ENCODE peak calls at places on chromosomes 4 and X, in seven cellular contexts. One of them, this sample, is unnamed.

GRCh38 chr4:8642651-8643321 is 50.2 kb downstream of the CPZ start:
- DNase-seq in A673: no peak
- DNase-seq in psoas muscle: no peak
- DNase-seq in aorta: peak; percentile 20
- DNase-seq in endodermal cell: no peak
- DNase-seq in HCT116: no peak
- DNase-seq in mesenchymal stem cell: no peak
- DNase-seq in this sample: no peak

GRCh38 chr4:970854-971520 is 2.4 kb downstream of the DGKQ start:
- DNase-seq in HCT116: no peak
- DNase-seq in psoas muscle: no peak
- DNase-seq in mesenchymal stem cell: no peak
- DNase-seq in endodermal cell: no peak
- DNase-seq in A673: no peak
- DNase-seq in aorta: no peak
- DNase-seq in this sample: no peak

GRCh38 chr4:25320374-25321172 is 8.0 kb downstream of the ZCCHC4 start:
- DNase-seq in endodermal cell: no peak
- DNase-seq in A673: peak; percentile 22
- DNase-seq in psoas muscle: no peak
- DNase-seq in mesenchymal stem cell: peak; percentile 78
- DNase-seq in aorta: no peak
- DNase-seq in HCT116: no peak
- DNase-seq in this sample: no peak

GRCh38 chr4:165079476-165079875 is 25.8 kb downstream of the TRIM75 start:
- DNase-seq in psoas muscle: peak; percentile 78
- DNase-seq in aorta: no peak
- DNase-seq in A673: no peak
- DNase-seq in endodermal cell: peak; percentile 26
- DNase-seq in mesenchymal stem cell: no peak
- DNase-seq in HCT116: no peak
- DNase-seq in this sample: no peak

GRCh38 chr4:153466637-153467153 is 535 bp downstream of the TMEM131L start:
- DNase-seq in A673: no peak
- DNase-seq in mesenchymal stem cell: no peak
- DNase-seq in psoas muscle: peak; percentile 54
- DNase-seq in endodermal cell: peak; percentile 68
- DNase-seq in HCT116: no peak
- DNase-seq in aorta: no peak
- DNase-seq in this sample: peak; percentile 26

GRCh38 chr4:7124643-7125442 is 57.0 kb upstream of the GRPEL1 start:
- DNase-seq in psoas muscle: peak; percentile 70
- DNase-seq in endodermal cell: peak; percentile 70
- DNase-seq in aorta: peak; percentile 86
- DNase-seq in HCT116: no peak
- DNase-seq in A673: no peak
- DNase-seq in mesenchymal stem cell: peak; percentile 81
- DNase-seq in this sample: no peak

GRCh38 chr4:924107-925096 is 7.7 kb downstream of the GAK start:
- DNase-seq in mesenchymal stem cell: peak; percentile 76
- DNase-seq in endodermal cell: peak; percentile 60
- DNase-seq in A673: no peak
- DNase-seq in aorta: peak; percentile 59
- DNase-seq in psoas muscle: no peak
- DNase-seq in HCT116: no peak
- DNase-seq in this sample: peak; percentile 22

GRCh38 chrX:118603981-118604380 is 108.4 kb downstream of the DOCK11 start:
- DNase-seq in A673: peak; percentile 79
- DNase-seq in endodermal cell: peak; percentile 79
- DNase-seq in aorta: no peak
- DNase-seq in mesenchymal stem cell: peak; percentile 68
- DNase-seq in HCT116: peak; percentile 46
- DNase-seq in psoas muscle: no peak
- DNase-seq in this sample: no peak

GRCh38 chr4:176339936-176340761 is 20.4 kb downstream of the SPCS3 start:
- DNase-seq in mesenchymal stem cell: no peak
- DNase-seq in endodermal cell: peak; percentile 56
- DNase-seq in HCT116: no peak
- DNase-seq in aorta: no peak
- DNase-seq in A673: no peak
- DNase-seq in psoas muscle: no peak
- DNase-seq in this sample: no peak

GRCh38 chr4:107838138-107838618 is 13.4 kb downstream of the SGMS2 start:
- DNase-seq in HCT116: no peak
- DNase-seq in A673: no peak
- DNase-seq in mesenchymal stem cell: no peak
- DNase-seq in endodermal cell: no peak
- DNase-seq in psoas muscle: no peak
- DNase-seq in aorta: no peak
- DNase-seq in this sample: no peak

GRCh38 chrX:44020693-44021092 is 47.5 kb upstream of the NDP start:
- DNase-seq in A673: no peak
- DNase-seq in aorta: no peak
- DNase-seq in mesenchymal stem cell: peak; percentile 36
- DNase-seq in HCT116: no peak
- DNase-seq in endodermal cell: no peak
- DNase-seq in psoas muscle: no peak
- DNase-seq in this sample: no peak

GRCh38 chr4:125744891-125745364 is 430.2 kb downstream of the FAT4 start:
- DNase-seq in A673: no peak
- DNase-seq in aorta: peak; percentile 71
- DNase-seq in endodermal cell: no peak
- DNase-seq in HCT116: no peak
- DNase-seq in psoas muscle: peak; percentile 47
- DNase-seq in mesenchymal stem cell: no peak
- DNase-seq in this sample: no peak

GRCh38 chr4:40736910-40737309 is 12.8 kb upstream of the NSUN7 start:
- DNase-seq in endodermal cell: no peak
- DNase-seq in A673: peak; percentile 53
- DNase-seq in psoas muscle: no peak
- DNase-seq in aorta: no peak
- DNase-seq in HCT116: peak; percentile 31
- DNase-seq in mesenchymal stem cell: peak; percentile 47
- DNase-seq in this sample: no peak

GRCh38 chr4:38461342-38461741 is 202.7 kb upstream of the KLF3 start:
- DNase-seq in endodermal cell: no peak
- DNase-seq in HCT116: no peak
- DNase-seq in mesenchymal stem cell: no peak
- DNase-seq in aorta: no peak
- DNase-seq in psoas muscle: no peak
- DNase-seq in A673: no peak
- DNase-seq in this sample: no peak

GRCh38 chr4:78645853-78646757 is 94.5 kb downstream of the ANXA3 start:
- DNase-seq in endodermal cell: no peak
- DNase-seq in mesenchymal stem cell: peak; percentile 94
- DNase-seq in psoas muscle: peak; percentile 82
- DNase-seq in aorta: peak; percentile 76
- DNase-seq in A673: peak; percentile 66
- DNase-seq in HCT116: no peak
- DNase-seq in this sample: no peak

GRCh38 chrX:68186552-68187262 is 246.6 kb downstream of the OPHN1 start:
- DNase-seq in A673: no peak
- DNase-seq in aorta: no peak
- DNase-seq in endodermal cell: no peak
- DNase-seq in HCT116: no peak
- DNase-seq in mesenchymal stem cell: peak; percentile 13
- DNase-seq in psoas muscle: no peak
- DNase-seq in this sample: no peak

GRCh38 chr4:113050361-113050760 is 908 bp downstream of the ANK2 start:
- DNase-seq in endodermal cell: no peak
- DNase-seq in aorta: no peak
- DNase-seq in mesenchymal stem cell: no peak
- DNase-seq in A673: no peak
- DNase-seq in HCT116: no peak
- DNase-seq in psoas muscle: no peak
- DNase-seq in this sample: no peak

GRCh38 chrX:49001521-49002090 is 458 bp downstream of the GRIPAP1 start:
- DNase-seq in psoas muscle: no peak
- DNase-seq in endodermal cell: peak; percentile 72
- DNase-seq in mesenchymal stem cell: peak; percentile 57
- DNase-seq in A673: peak; percentile 62
- DNase-seq in aorta: peak; percentile 67
- DNase-seq in HCT116: peak; percentile 7
- DNase-seq in this sample: peak; percentile 39

GRCh38 chr4:139324620-139325019 is 22.3 kb upstream of the NDUFC1 start:
- DNase-seq in A673: no peak
- DNase-seq in mesenchymal stem cell: no peak
- DNase-seq in aorta: peak; percentile 35
- DNase-seq in HCT116: no peak
- DNase-seq in psoas muscle: no peak
- DNase-seq in endodermal cell: no peak
- DNase-seq in this sample: no peak

GRCh38 chr4:54909964-54910363 is 215.4 kb downstream of the KDR start:
- DNase-seq in mesenchymal stem cell: no peak
- DNase-seq in HCT116: no peak
- DNase-seq in A673: peak; percentile 80
- DNase-seq in endodermal cell: no peak
- DNase-seq in aorta: no peak
- DNase-seq in psoas muscle: no peak
- DNase-seq in this sample: no peak

GRCh38 chr4:102554482-102554881 is 53.3 kb downstream of the NFKB1 start:
- DNase-seq in A673: no peak
- DNase-seq in psoas muscle: peak; percentile 87
- DNase-seq in mesenchymal stem cell: peak; percentile 71
- DNase-seq in aorta: peak; percentile 66
- DNase-seq in endodermal cell: peak; percentile 55
- DNase-seq in HCT116: no peak
- DNase-seq in this sample: no peak

GRCh38 chrX:97224148-97224547 is 340.4 kb downstream of the RPA4 start:
- DNase-seq in psoas muscle: no peak
- DNase-seq in aorta: no peak
- DNase-seq in A673: no peak
- DNase-seq in endodermal cell: no peak
- DNase-seq in HCT116: no peak
- DNase-seq in mesenchymal stem cell: no peak
- DNase-seq in this sample: no peak

GRCh38 chrX:153925739-153926593 is at the start of gene ARHGAP4:
- DNase-seq in A673: no peak
- DNase-seq in aorta: no peak
- DNase-seq in psoas muscle: no peak
- DNase-seq in endodermal cell: no peak
- DNase-seq in mesenchymal stem cell: no peak
- DNase-seq in HCT116: peak; percentile 37
- DNase-seq in this sample: no peak

GRCh38 chr4:2596153-2596552 is 59.7 kb downstream of the FAM193A start:
- DNase-seq in mesenchymal stem cell: no peak
- DNase-seq in psoas muscle: no peak
- DNase-seq in HCT116: no peak
- DNase-seq in A673: peak; percentile 17
- DNase-seq in endodermal cell: no peak
- DNase-seq in aorta: no peak
- DNase-seq in this sample: no peak

GRCh38 chr4:46124773-46125172 is 919 bp upstream of the GABRG1 start:
- DNase-seq in endodermal cell: peak; percentile 73
- DNase-seq in aorta: no peak
- DNase-seq in A673: peak; percentile 56
- DNase-seq in HCT116: no peak
- DNase-seq in mesenchymal stem cell: no peak
- DNase-seq in psoas muscle: no peak
- DNase-seq in this sample: no peak

DNA sequence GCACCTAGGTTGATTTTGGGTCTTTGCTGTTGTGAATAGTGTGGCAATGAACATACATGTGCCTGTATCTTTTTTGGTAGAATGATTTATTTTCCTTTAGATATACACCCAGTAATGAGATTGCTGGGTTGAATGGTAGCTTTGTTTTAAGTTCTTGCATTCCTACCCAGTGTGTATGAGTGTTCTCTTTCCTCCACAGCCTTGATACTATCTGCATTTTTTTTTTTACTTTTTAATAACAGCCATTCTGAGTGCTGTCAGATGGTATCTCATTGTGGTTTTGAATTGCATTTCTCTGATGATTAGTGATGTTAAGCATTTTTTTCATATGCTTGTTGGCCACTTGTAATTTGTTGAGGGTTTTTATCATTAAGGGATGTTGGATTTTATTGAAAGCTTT is 351.8 kb upstream of the GNPDA2 start:
- DNase-seq in psoas muscle: no peak
- DNase-seq in endodermal cell: no peak
- DNase-seq in aorta: no peak
- DNase-seq in mesenchymal stem cell: peak; percentile 20
- DNase-seq in A673: no peak
- DNase-seq in HCT116: no peak
- DNase-seq in this sample: no peak
- H3K9me3 ChIP-seq in psoas muscle: no peaks in the 10 kb centered on the region
- H3K9me3 ChIP-seq in endodermal cell: no peaks in the 10 kb centered on the region
- H3K9me3 ChIP-seq in aorta: no peaks in the 10 kb centered on the region
- H3K9me3 ChIP-seq in mesenchymal stem cell: peaks cover 2% of the 10 kb centered on the region
- H3K9me3 ChIP-seq in A673: peaks cover 12% of the 10 kb centered on the region
- H3K9me3 ChIP-seq in HCT116: peaks cover 7% of the 10 kb centered on the region
- H3K9me3 ChIP-seq in this sample: no peaks in the 10 kb centered on the region

DNA sequence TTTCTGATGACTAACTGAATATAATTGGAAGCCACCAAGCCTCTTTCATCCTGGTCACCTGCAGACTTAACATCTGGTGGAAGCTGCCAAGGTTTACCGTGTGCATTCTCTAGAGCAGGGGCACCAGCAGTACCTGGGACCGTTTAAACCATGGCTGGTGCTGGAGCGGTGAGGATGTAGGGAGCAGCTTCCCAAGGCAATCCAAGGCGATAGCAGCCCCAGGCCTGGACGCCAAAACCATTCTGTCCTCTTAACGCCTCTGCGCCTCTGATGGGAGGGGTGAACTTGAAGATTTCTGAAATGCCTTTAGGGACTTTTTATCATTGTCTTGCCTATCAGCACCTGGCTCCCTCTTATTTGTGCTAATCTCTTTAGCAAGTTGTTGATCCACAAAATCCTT is 37.3 kb upstream of the SPANXN2 start:
- DNase-seq in endodermal cell: peak; percentile 52
- DNase-seq in psoas muscle: no peak
- DNase-seq in HCT116: no peak
- DNase-seq in A673: no peak
- DNase-seq in mesenchymal stem cell: no peak
- DNase-seq in aorta: no peak
- DNase-seq in this sample: no peak
- H3K9me3 ChIP-seq in endodermal cell: peaks cover 6% of the 10 kb centered on the region
- H3K9me3 ChIP-seq in psoas muscle: no peaks in the 10 kb centered on the region
- H3K9me3 ChIP-seq in HCT116: no peaks in the 10 kb centered on the region
- H3K9me3 ChIP-seq in A673: peaks cover 9% of the 10 kb centered on the region
- H3K9me3 ChIP-seq in mesenchymal stem cell: no peaks in the 10 kb centered on the region
- H3K9me3 ChIP-seq in aorta: no peaks in the 10 kb centered on the region
- H3K9me3 ChIP-seq in this sample: no peaks in the 10 kb centered on the region

GRCh38 chr4:18103876-18104275 is 82.3 kb upstream of the LCORL start:
- DNase-seq in endodermal cell: no peak
- DNase-seq in aorta: no peak
- DNase-seq in A673: no peak
- DNase-seq in psoas muscle: no peak
- DNase-seq in HCT116: no peak
- DNase-seq in mesenchymal stem cell: no peak
- DNase-seq in this sample: no peak
- H3K9me3 ChIP-seq in endodermal cell: no peaks in the 10 kb centered on the region
- H3K9me3 ChIP-seq in aorta: no peaks in the 10 kb centered on the region
- H3K9me3 ChIP-seq in A673: no peaks in the 10 kb centered on the region
- H3K9me3 ChIP-seq in psoas muscle: no peaks in the 10 kb centered on the region
- H3K9me3 ChIP-seq in HCT116: no peaks in the 10 kb centered on the region
- H3K9me3 ChIP-seq in mesenchymal stem cell: no peaks in the 10 kb centered on the region
- H3K9me3 ChIP-seq in this sample: no peaks in the 10 kb centered on the region

GRCh38 chrX:120604359-120604782 is 470 bp downstream of the MCTS1 start:
- DNase-seq in psoas muscle: no peak
- DNase-seq in A673: peak; percentile 40
- DNase-seq in HCT116: no peak
- DNase-seq in aorta: no peak
- DNase-seq in endodermal cell: no peak
- DNase-seq in mesenchymal stem cell: peak; percentile 61
- DNase-seq in this sample: peak; percentile 6

GRCh38 chrX:120603707-120604358 is at the start of gene MCTS1:
- DNase-seq in mesenchymal stem cell: peak; percentile 94
- DNase-seq in HCT116: peak; percentile 95
- DNase-seq in psoas muscle: peak; percentile 89
- DNase-seq in A673: peak; percentile 96
- DNase-seq in endodermal cell: peak; percentile 91
- DNase-seq in aorta: peak; percentile 91
- DNase-seq in this sample: peak; percentile 55
- H3K9me3 ChIP-seq in mesenchymal stem cell: no peaks in the 10 kb centered on the region
- H3K9me3 ChIP-seq in HCT116: no peaks in the 10 kb centered on the region
- H3K9me3 ChIP-seq in psoas muscle: no peaks in the 10 kb centered on the region
- H3K9me3 ChIP-seq in A673: no peaks in the 10 kb centered on the region
- H3K9me3 ChIP-seq in endodermal cell: no peaks in the 10 kb centered on the region
- H3K9me3 ChIP-seq in aorta: no peaks in the 10 kb centered on the region
- H3K9me3 ChIP-seq in this sample: no peaks in the 10 kb centered on the region